ENCODE peak calls at places on chromosomes 11 and 22, in eight cellular contexts. Q is colonic mucosa; E is GM13976; Y is small intestine; G is activated B cell treated with CpG ODN at 0.5 μM for 24 hours; F is stimulated activated CD4-positive, alpha-beta T cell treated with anti-CD3 and anti-CD28 coated beads, TNF-alpha, amount 100 ng/mL, for 1 hour; V is activated T-helper 1 cell treated with Interleukin-2 at 50 U/mL for 16 hours; C is cardiac muscle cell. B is an unnamed sample.

GRCh38 chr11:114563077-114563476 is 3.4 kb upstream of the NXPE1 start:
- DNase-seq in Q (no peak), E (no peak), Y (peak), G (no peak), F (no peak), V (no peak), C (no peak), B (no peak)

GRCh38 chr22:37639771-37640590 is 512 bp downstream of the SH3BP1 start:
- DNase-seq in Q (no peak), E (peak), Y (no peak), G (no peak), F (no peak), V (no peak), C (no peak), B (no peak)

GRCh38 chr11:43567396-43567975 is 113.1 kb upstream of the HSD17B12 start:
- DNase-seq in Q (no peak), E (peak), Y (peak), G (no peak), F (no peak), V (no peak), C (peak), B (no peak)

GRCh38 chr11:106601637-106602297 is 416.5 kb downstream of the GUCY1A2 start:
- DNase-seq in Q (no peak), E (no peak), Y (no peak), G (no peak), F (no peak), V (no peak), C (no peak), B (no peak)

GRCh38 chr11:16604784-16605439 is 133.5 kb upstream of the C11orf58 start:
- DNase-seq in Q (peak), E (peak), Y (peak), G (no peak), F (no peak), V (no peak), C (peak), B (no peak)

GRCh38 chr22:44137415-44137814 is 43.3 kb upstream of the PARVG start:
- DNase-seq in Q (no peak), E (no peak), Y (no peak), G (no peak), F (no peak), V (no peak), C (no peak), B (no peak)

GRCh38 chr11:86067230-86068137 is 1.4 kb downstream of the PICALM start:
- DNase-seq in Q (peak), E (peak), Y (peak), G (no peak), F (no peak), V (no peak), C (peak), B (no peak)

GRCh38 chr11:70024773-70025045 is 53.4 kb upstream of the ANO1 start:
- DNase-seq in Q (no peak), E (no peak), Y (no peak), G (no peak), F (no peak), V (no peak), C (no peak), B (no peak)

GRCh38 chr22:23364389-23364788 is 184.1 kb downstream of the BCR start:
- DNase-seq in Q (no peak), E (no peak), Y (no peak), G (no peak), F (no peak), V (no peak), C (no peak), B (no peak)

GRCh38 chr11:2377511-2378443 is 667 bp downstream of the CD81 start:
- DNase-seq in Q (peak), E (peak), Y (no peak), G (no peak), F (peak), V (peak), C (peak), B (peak)

GRCh38 chr11:3631331-3631730 is 10.5 kb downstream of the ART5 start:
- DNase-seq in Q (no peak), E (no peak), Y (no peak), G (no peak), F (no peak), V (no peak), C (no peak), B (no peak)

GRCh38 chr11:47350315-47350714 is 2.2 kb downstream of the MYBPC3 start:
- DNase-seq in Q (no peak), E (no peak), Y (no peak), G (no peak), F (no peak), V (no peak), C (no peak), B (no peak)

GRCh38 chr11:1053121-1053901 is 16.8 kb upstream of the MUC6 start:
- DNase-seq in Q (peak), E (no peak), Y (peak), G (no peak), F (no peak), V (no peak), C (no peak), B (no peak)

GRCh38 chr22:22730655-22731373 is 86.4 kb downstream of the GGTLC2 start:
- DNase-seq in Q (no peak), E (no peak), Y (no peak), G (no peak), F (no peak), V (no peak), C (no peak), B (no peak)

GRCh38 chr11:115069599-115069998 is 391.3 kb downstream of the NXPE2 start:
- DNase-seq in Q (no peak), E (no peak), Y (no peak), G (no peak), F (no peak), V (no peak), C (no peak), B (no peak)

GRCh38 chr11:104694259-104695070 is 203.8 kb downstream of the CASP12 start:
- DNase-seq in Q (no peak), E (no peak), Y (peak), G (no peak), F (no peak), V (no peak), C (no peak), B (no peak)

GRCh38 chr22:46362221-46362933 is 26.9 kb downstream of the TRMU start:
- DNase-seq in Q (no peak), E (no peak), Y (peak), G (no peak), F (no peak), V (no peak), C (no peak), B (no peak)

GRCh38 chr11:127003260-127003981 is 2.9 kb upstream of the KIRREL3 start:
- DNase-seq in Q (peak), E (peak), Y (no peak), G (no peak), F (no peak), V (no peak), C (peak), B (no peak)

GRCh38 chr22:48575567-48576332 is 1251.9 kb downstream of the BRD1 start:
- DNase-seq in Q (no peak), E (no peak), Y (no peak), G (no peak), F (no peak), V (no peak), C (no peak), B (no peak)

GRCh38 chr11:56706486-56706885 is 7.6 kb downstream of the OR9G1 start:
- DNase-seq in Q (no peak), E (no peak), Y (no peak), G (no peak), F (no peak), V (no peak), C (no peak), B (no peak)

GRCh38 chr11:102268083-102268984 is 49.0 kb upstream of the BIRC3 start:
- DNase-seq in Q (peak), E (peak), Y (peak), G (peak), F (peak), V (peak), C (peak), B (peak)

GRCh38 chr11:86403458-86403857 is 28.8 kb downstream of the CCDC81 start:
- DNase-seq in Q (no peak), E (no peak), Y (no peak), G (no peak), F (no peak), V (no peak), C (no peak), B (no peak)

GRCh38 chr11:87432006-87432405 is 394.3 kb downstream of the TMEM135 start:
- DNase-seq in Q (no peak), E (no peak), Y (no peak), G (no peak), F (no peak), V (no peak), C (no peak), B (no peak)

GRCh38 chr11:94513091-94513490 is 830 bp downstream of the C11orf97 start:
- DNase-seq in Q (peak), E (no peak), Y (peak), G (no peak), F (no peak), V (no peak), C (no peak), B (no peak)

GRCh38 chr11:110565344-110565684 is 135.6 kb downstream of the FDX1 start:
- DNase-seq in Q (no peak), E (no peak), Y (no peak), G (no peak), F (no peak), V (no peak), C (peak), B (no peak)